ENCODE peak calls at places on chromosome 10, in nine cellular contexts. U is H1, W is OCI-LY7, T is astrocyte of the spinal cord, E is cardiac muscle cell, I is fibroblast of pulmonary artery, J is astrocyte of the cerebellum, X is Panc1, D is SK-N-SH. N is an unnamed sample.

GRCh38 chr10:79446451-79447020 is 1.1 kb upstream of the ZCCHC24 start:
- DNase-seq in U (peak; percentile 74), W (no peak), T (no peak), E (peak; percentile 53), I (peak; percentile 45), J (no peak), X (no peak), D (peak; percentile 91), N (no peak)

GRCh38 chr10:122640921-122641320 is 58.7 kb downstream of the C10orf120 start:
- DNase-seq in U (no peak), W (no peak), T (no peak), E (no peak), I (no peak), J (no peak), X (no peak), D (no peak), N (no peak)

GRCh38 chr10:92291921-92292860 is 1.2 kb downstream of the MARCHF5 start:
- DNase-seq in U (no peak), W (peak; percentile 70), T (peak; percentile 53), E (peak; percentile 69), I (peak; percentile 70), J (peak; percentile 31), X (no peak), D (peak; percentile 59), N (peak; percentile 84)

GRCh38 chr10:104966563-104967280 is 325.6 kb downstream of the SORCS3 start:
- DNase-seq in U (no peak), W (no peak), T (no peak), E (no peak), I (no peak), J (no peak), X (no peak), D (peak; percentile 3), N (no peak)

GRCh38 chr10:13990918-13991317 is 339.8 kb downstream of the FRMD4A start:
- DNase-seq in U (no peak), W (no peak), T (peak; percentile 62), E (peak; percentile 75), I (peak; percentile 81), J (peak; percentile 76), X (no peak), D (no peak), N (no peak)

GRCh38 chr10:124028700-124029487 is 64.5 kb downstream of the CHST15 start:
- DNase-seq in U (no peak), W (no peak), T (no peak), E (no peak), I (no peak), J (no peak), X (no peak), D (no peak), N (no peak)

GRCh38 chr10:117201826-117202225 is 4.5 kb downstream of the KCNK18 start:
- DNase-seq in U (no peak), W (no peak), T (no peak), E (no peak), I (no peak), J (no peak), X (no peak), D (no peak), N (no peak)

GRCh38 chr10:97494863-97495506 is 3.2 kb downstream of the MMS19 start:
- DNase-seq in U (no peak), W (peak; percentile 52), T (no peak), E (peak; percentile 75), I (peak; percentile 80), J (no peak), X (no peak), D (no peak), N (no peak)

GRCh38 chr10:47099445-47099844 is 188.2 kb downstream of the PTPN20 start:
- DNase-seq in U (no peak), W (no peak), T (no peak), E (no peak), I (no peak), J (no peak), X (no peak), D (no peak), N (no peak)

GRCh38 chr10:3099291-3100092 is 32.1 kb downstream of the PFKP start:
- DNase-seq in U (no peak), W (no peak), T (peak; percentile 65), E (peak; percentile 93), I (peak; percentile 92), J (peak; percentile 45), X (no peak), D (no peak), N (no peak)

GRCh38 chr10:79063071-79063491 is 5.7 kb upstream of the ZMIZ1 start:
- DNase-seq in U (no peak), W (no peak), T (no peak), E (no peak), I (no peak), J (no peak), X (no peak), D (no peak), N (no peak)

GRCh38 chr10:93947524-93947923 is 46.2 kb upstream of the PLCE1 start:
- DNase-seq in U (no peak), W (no peak), T (peak; percentile 27), E (peak; percentile 44), I (peak; percentile 10), J (no peak), X (no peak), D (no peak), N (no peak)

GRCh38 chr10:52451817-52452216 is 137.7 kb downstream of the DKK1 start:
- DNase-seq in U (no peak), W (no peak), T (peak; percentile 13), E (peak; percentile 33), I (peak; percentile 75), J (no peak), X (no peak), D (no peak), N (no peak)

GRCh38 chr10:94205370-94205930 is 157.3 kb downstream of the NOC3L start:
- DNase-seq in U (no peak), W (no peak), T (peak; percentile 35), E (peak; percentile 21), I (no peak), J (no peak), X (no peak), D (no peak), N (no peak)

GRCh38 chr10:130193493-130194193 is 57.5 kb downstream of the GLRX3 start:
- DNase-seq in U (no peak), W (no peak), T (no peak), E (no peak), I (no peak), J (no peak), X (no peak), D (no peak), N (no peak)
- H3K4me3 ChIP-seq in U (no peak overlapping the region), W (no peak overlapping the region), T (no peak overlapping the region), E (no peak overlapping the region), I (no peak overlapping the region), J (no peak overlapping the region), X (no peak overlapping the region), D (no peak overlapping the region), N (no peak overlapping the region)

DNA sequence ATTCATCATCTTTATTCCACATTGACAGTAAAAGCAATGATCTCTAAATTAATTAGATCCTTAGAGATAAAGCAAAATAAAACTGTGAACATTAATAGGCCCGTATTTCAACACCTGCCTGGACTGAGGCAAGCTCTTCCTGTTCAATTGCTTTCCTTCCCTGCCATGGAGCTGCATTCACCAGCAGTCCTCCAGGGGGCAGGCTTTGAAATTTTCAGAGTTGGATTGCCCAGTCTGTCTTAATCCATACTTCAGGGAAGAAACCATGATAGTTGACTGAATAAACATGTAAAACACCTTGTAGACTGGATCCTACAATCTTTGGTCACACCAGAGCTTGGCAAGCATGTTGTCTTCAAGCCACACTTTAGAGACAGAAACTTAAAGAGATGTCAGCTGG is 936.6 kb downstream of the NRG3 start:
- DNase-seq in U (peak; percentile 82), W (peak; percentile 28), T (no peak), E (peak; percentile 49), I (peak; percentile 37), J (no peak), X (no peak), D (peak; percentile 11), N (peak; percentile 52)
- TF ChIP-seq CTCF in U (peak; percentile 78), W (peak; percentile 76), T (peak; percentile 44), E (peak; percentile 72), I (peak; percentile 70), J (peak; percentile 49), X (peak; percentile 31), D (peak; percentile 62), N (peak; percentile 61)

DNA sequence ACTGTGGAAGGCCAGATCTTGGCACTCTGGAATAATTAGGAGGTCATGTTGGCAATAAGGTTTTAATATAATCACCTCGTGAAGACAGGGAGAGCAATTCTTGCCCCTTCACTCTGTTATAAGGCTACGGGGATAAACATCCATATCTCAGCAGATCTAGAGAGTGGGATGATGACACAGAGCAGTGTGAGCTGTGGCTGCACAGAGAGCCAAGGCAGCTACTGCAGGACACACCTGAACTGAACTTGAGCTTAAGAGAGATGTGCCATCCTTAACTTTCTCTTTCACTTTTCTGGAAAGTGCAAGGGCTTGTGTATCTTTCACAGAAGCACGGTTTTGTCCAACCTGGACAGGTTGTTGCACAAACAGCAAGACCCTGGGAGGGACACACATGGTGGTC is 174.7 kb downstream of the GATA3 start:
- DNase-seq in U (no peak), W (no peak), T (no peak), E (no peak), I (no peak), J (no peak), X (no peak), D (no peak), N (no peak)
- H3K4me3 ChIP-seq in U (no peak overlapping the region), W (no peak overlapping the region), T (no peak overlapping the region), E (no peak overlapping the region), I (no peak overlapping the region), J (no peak overlapping the region), X (no peak overlapping the region), D (no peak overlapping the region), N (no peak overlapping the region)

GRCh38 chr10:133281628-133282372 is 5.1 kb upstream of the ADAM8 start:
- DNase-seq in U (no peak), W (no peak), T (no peak), E (no peak), I (no peak), J (no peak), X (no peak), D (no peak), N (no peak)
- TF ChIP-seq CTCF in U (no peak), W (no peak), T (no peak), E (no peak), I (no peak), J (no peak), X (no peak), D (no peak), N (no peak)

GRCh38 chr10:30330512-30331168 is 18.4 kb downstream of the MTPAP start:
- DNase-seq in U (no peak), W (no peak), T (no peak), E (no peak), I (no peak), J (no peak), X (no peak), D (no peak), N (no peak)
- H3K4me3 ChIP-seq in U (no peak overlapping the region), W (no peak overlapping the region), T (no peak overlapping the region), E (no peak overlapping the region), I (no peak overlapping the region), J (no peak overlapping the region), X (no peak overlapping the region), D (no peak overlapping the region), N (no peak overlapping the region)

GRCh38 chr10:69141304-69141703 is 17.3 kb downstream of the VPS26A start:
- DNase-seq in U (no peak), W (no peak), T (no peak), E (no peak), I (no peak), J (no peak), X (no peak), D (peak; percentile 4), N (no peak)
- TF ChIP-seq CTCF in U (no peak), W (no peak), T (no peak), E (no peak), I (peak; percentile 5), J (no peak), X (no peak), D (no peak), N (no peak)

N was measured in GM12865.